ENCODE peak calls at places on chromosomes 1 and 21, in six cellular contexts. One of them, this sample, is unnamed. For H3K27me3, the result is how much of the 10 kb centered on the place peaks cover.

GRCh38 chr1:53110370-53111072 is 31.9 kb downstream of the SLC1A7 start:
- DNase-seq in K562: no peak
- DNase-seq in neural progenitor cell: no peak
- DNase-seq in colonic mucosa: no peak
- DNase-seq in astrocyte: peak
- DNase-seq in GM23248: peak
- DNase-seq in this sample: peak

GRCh38 chr21:24781146-24781545 is 826.1 kb downstream of the MRPL39 start:
- DNase-seq in neural progenitor cell: no peak
- DNase-seq in colonic mucosa: no peak
- DNase-seq in astrocyte: no peak
- DNase-seq in GM23248: no peak
- DNase-seq in K562: no peak
- DNase-seq in this sample: no peak

GRCh38 chr1:47172782-47173181 is 17.1 kb downstream of the PDZK1IP1 start:
- DNase-seq in colonic mucosa: no peak
- DNase-seq in K562: no peak
- DNase-seq in GM23248: no peak
- DNase-seq in astrocyte: no peak
- DNase-seq in neural progenitor cell: no peak
- DNase-seq in this sample: no peak

GRCh38 chr1:39852214-39852791 is 31.0 kb downstream of the TRIT1 start:
- DNase-seq in K562: no peak
- DNase-seq in GM23248: no peak
- DNase-seq in neural progenitor cell: no peak
- DNase-seq in colonic mucosa: no peak
- DNase-seq in astrocyte: no peak
- DNase-seq in this sample: peak

GRCh38 chr1:11692899-11693590 is 1.5 kb downstream of the DRAXIN start:
- DNase-seq in colonic mucosa: peak
- DNase-seq in astrocyte: peak
- DNase-seq in K562: peak
- DNase-seq in neural progenitor cell: peak
- DNase-seq in GM23248: peak
- DNase-seq in this sample: peak

GRCh38 chr1:224333939-224334701 is 4.1 kb upstream of the NVL start:
- DNase-seq in neural progenitor cell: no peak
- DNase-seq in astrocyte: peak
- DNase-seq in K562: no peak
- DNase-seq in GM23248: peak
- DNase-seq in colonic mucosa: no peak
- DNase-seq in this sample: no peak

GRCh38 chr1:230282157-230282556 is 144.0 kb downstream of the PGBD5 start:
- DNase-seq in astrocyte: no peak
- DNase-seq in colonic mucosa: peak
- DNase-seq in K562: no peak
- DNase-seq in neural progenitor cell: no peak
- DNase-seq in GM23248: no peak
- DNase-seq in this sample: no peak

GRCh38 chr1:8603220-8603616 is 214.2 kb downstream of the RERE start:
- DNase-seq in GM23248: peak
- DNase-seq in colonic mucosa: no peak
- DNase-seq in neural progenitor cell: no peak
- DNase-seq in K562: no peak
- DNase-seq in astrocyte: no peak
- DNase-seq in this sample: no peak

GRCh38 chr1:37448185-37448584 is 26.2 kb upstream of the ZC3H12A start:
- DNase-seq in neural progenitor cell: no peak
- DNase-seq in GM23248: no peak
- DNase-seq in astrocyte: no peak
- DNase-seq in colonic mucosa: no peak
- DNase-seq in K562: no peak
- DNase-seq in this sample: no peak

GRCh38 chr1:235651170-235651806 is 1.7 kb upstream of the GNG4 start:
- DNase-seq in colonic mucosa: no peak
- DNase-seq in astrocyte: no peak
- DNase-seq in GM23248: no peak
- DNase-seq in K562: no peak
- DNase-seq in neural progenitor cell: no peak
- DNase-seq in this sample: no peak

GRCh38 chr1:40508375-40509341 is at the start of gene EXO5:
- DNase-seq in GM23248: peak
- DNase-seq in K562: peak
- DNase-seq in colonic mucosa: peak
- DNase-seq in neural progenitor cell: peak
- DNase-seq in astrocyte: peak
- DNase-seq in this sample: peak

GRCh38 chr1:70890408-70890807 is 157.2 kb downstream of the PTGER3 start:
- DNase-seq in neural progenitor cell: no peak
- DNase-seq in GM23248: no peak
- DNase-seq in K562: peak
- DNase-seq in colonic mucosa: no peak
- DNase-seq in astrocyte: no peak
- DNase-seq in this sample: no peak

GRCh38 chr1:35014486-35014885 is 17.3 kb downstream of the ZMYM6 start:
- DNase-seq in GM23248: no peak
- DNase-seq in colonic mucosa: no peak
- DNase-seq in astrocyte: no peak
- DNase-seq in neural progenitor cell: no peak
- DNase-seq in K562: no peak
- DNase-seq in this sample: no peak

GRCh38 chr1:230080834-230081233 is 13.8 kb downstream of the GALNT2 start:
- DNase-seq in astrocyte: no peak
- DNase-seq in neural progenitor cell: no peak
- DNase-seq in GM23248: no peak
- DNase-seq in colonic mucosa: no peak
- DNase-seq in K562: no peak
- DNase-seq in this sample: no peak

GRCh38 chr21:46226920-46227599 is 1.5 kb downstream of the LSS start:
- DNase-seq in K562: no peak
- DNase-seq in neural progenitor cell: no peak
- DNase-seq in GM23248: peak
- DNase-seq in astrocyte: peak
- DNase-seq in colonic mucosa: no peak
- DNase-seq in this sample: peak

GRCh38 chr1:165877411-165877810 is 50.0 kb downstream of the UCK2 start:
- DNase-seq in GM23248: no peak
- DNase-seq in K562: no peak
- DNase-seq in neural progenitor cell: no peak
- DNase-seq in colonic mucosa: no peak
- DNase-seq in astrocyte: no peak
- DNase-seq in this sample: no peak

GRCh38 chr1:53465023-53465957 is 6.1 kb downstream of the DMRTB1 start:
- DNase-seq in neural progenitor cell: no peak
- DNase-seq in GM23248: no peak
- DNase-seq in astrocyte: no peak
- DNase-seq in K562: no peak
- DNase-seq in colonic mucosa: no peak
- DNase-seq in this sample: no peak

GRCh38 chr1:98677288-98677687 is 15.8 kb downstream of the SNX7 start:
- DNase-seq in colonic mucosa: no peak
- DNase-seq in neural progenitor cell: no peak
- DNase-seq in K562: no peak
- DNase-seq in astrocyte: peak
- DNase-seq in GM23248: peak
- DNase-seq in this sample: peak

GRCh38 chr21:44012474-44013379 is 618 bp downstream of the TRAPPC10 start:
- DNase-seq in K562: peak
- DNase-seq in GM23248: peak
- DNase-seq in astrocyte: no peak
- DNase-seq in colonic mucosa: peak
- DNase-seq in neural progenitor cell: peak
- DNase-seq in this sample: peak

GRCh38 chr1:1461721-1462317 is 9.7 kb upstream of the ATAD3B start:
- DNase-seq in K562: no peak
- DNase-seq in GM23248: no peak
- DNase-seq in colonic mucosa: no peak
- DNase-seq in astrocyte: no peak
- DNase-seq in neural progenitor cell: no peak
- DNase-seq in this sample: no peak

GRCh38 chr1:67832737-67833594 is at the start of gene GNG12:
- DNase-seq in astrocyte: peak
- DNase-seq in colonic mucosa: peak
- DNase-seq in K562: peak
- DNase-seq in neural progenitor cell: peak
- DNase-seq in GM23248: peak
- DNase-seq in this sample: peak

GRCh38 chr1:18899363-18900049 is 2.8 kb downstream of the ALDH4A1 start:
- DNase-seq in astrocyte: no peak
- DNase-seq in colonic mucosa: no peak
- DNase-seq in GM23248: no peak
- DNase-seq in neural progenitor cell: no peak
- DNase-seq in K562: no peak
- DNase-seq in this sample: no peak

GRCh38 chr1:202162049-202162417 is 1.6 kb upstream of the PTPN7 start:
- DNase-seq in GM23248: no peak
- DNase-seq in colonic mucosa: no peak
- DNase-seq in astrocyte: no peak
- DNase-seq in neural progenitor cell: no peak
- DNase-seq in K562: peak
- DNase-seq in this sample: no peak

GRCh38 chr1:102580806-102581205 is 527.5 kb downstream of the COL11A1 start:
- DNase-seq in K562: no peak
- DNase-seq in neural progenitor cell: no peak
- DNase-seq in astrocyte: no peak
- DNase-seq in GM23248: no peak
- DNase-seq in colonic mucosa: no peak
- DNase-seq in this sample: no peak

GRCh38 chr1:102588536-102588935 is 519.8 kb downstream of the COL11A1 start:
- DNase-seq in neural progenitor cell: no peak
- DNase-seq in colonic mucosa: no peak
- DNase-seq in GM23248: no peak
- DNase-seq in K562: no peak
- DNase-seq in astrocyte: no peak
- DNase-seq in this sample: peak

GRCh38 chr1:102586022-102586421 is 522.3 kb downstream of the COL11A1 start:
- DNase-seq in astrocyte: no peak
- DNase-seq in K562: no peak
- DNase-seq in neural progenitor cell: no peak
- DNase-seq in GM23248: no peak
- DNase-seq in colonic mucosa: no peak
- DNase-seq in this sample: peak
- H3K9ac ChIP-seq in astrocyte: no peak
- H3K9ac ChIP-seq in K562: no peak
- H3K9ac ChIP-seq in neural progenitor cell: no peak
- H3K9ac ChIP-seq in GM23248: no peak
- H3K9ac ChIP-seq in colonic mucosa: no peak
- H3K9ac ChIP-seq in this sample: no peak

DNA sequence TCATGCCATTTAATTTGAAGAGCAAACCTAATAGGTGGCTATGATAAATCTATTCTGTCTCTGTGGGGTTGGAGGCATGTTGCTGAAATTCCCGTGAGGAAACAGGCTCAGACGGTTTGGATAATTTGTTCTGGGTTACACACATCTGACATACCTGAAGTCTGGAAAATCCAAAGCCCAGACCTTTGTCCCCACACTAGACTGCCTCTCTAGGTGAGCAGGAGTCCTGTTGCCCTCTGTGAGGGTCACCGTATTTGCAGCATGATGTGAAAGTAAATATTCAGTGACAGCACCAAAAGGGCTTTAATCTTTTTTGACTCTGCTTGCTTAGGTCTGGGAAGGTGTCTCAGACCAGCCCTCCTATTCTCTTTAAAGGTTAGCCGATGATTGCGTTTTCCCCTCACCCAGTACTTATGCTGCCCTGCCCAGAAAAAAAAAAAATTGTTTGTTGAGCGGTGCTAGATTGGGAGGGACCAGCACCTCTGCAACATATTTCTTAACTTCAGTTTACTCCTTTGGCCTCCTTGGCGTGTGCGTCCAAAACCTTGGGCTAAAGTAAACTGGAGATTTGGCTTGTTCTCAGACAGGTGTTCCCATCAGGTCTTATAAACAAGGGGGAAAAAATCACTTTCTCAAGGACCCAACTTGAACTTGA is 67.0 kb downstream of the CACHD1 start:
- DNase-seq in K562: no peak
- DNase-seq in neural progenitor cell: no peak
- DNase-seq in GM23248: no peak
- DNase-seq in astrocyte: no peak
- DNase-seq in colonic mucosa: no peak
- DNase-seq in this sample: no peak
- H3K27me3 ChIP-seq in K562: under half
- H3K27me3 ChIP-seq in neural progenitor cell: under half
- H3K27me3 ChIP-seq in GM23248: under half
- H3K27me3 ChIP-seq in astrocyte: under half
- H3K27me3 ChIP-seq in colonic mucosa: under half
- H3K27me3 ChIP-seq in this sample: under half

GRCh38 chr21:33059319-33059894 is 10.5 kb upstream of the OLIG1 start:
- DNase-seq in neural progenitor cell: no peak
- DNase-seq in colonic mucosa: no peak
- DNase-seq in K562: no peak
- DNase-seq in astrocyte: no peak
- DNase-seq in GM23248: no peak
- DNase-seq in this sample: no peak
- H3K4me3 ChIP-seq in neural progenitor cell: no peak
- H3K4me3 ChIP-seq in colonic mucosa: no peak
- H3K4me3 ChIP-seq in K562: no peak
- H3K4me3 ChIP-seq in astrocyte: no peak
- H3K4me3 ChIP-seq in GM23248: no peak
- H3K4me3 ChIP-seq in this sample: no peak

DNA sequence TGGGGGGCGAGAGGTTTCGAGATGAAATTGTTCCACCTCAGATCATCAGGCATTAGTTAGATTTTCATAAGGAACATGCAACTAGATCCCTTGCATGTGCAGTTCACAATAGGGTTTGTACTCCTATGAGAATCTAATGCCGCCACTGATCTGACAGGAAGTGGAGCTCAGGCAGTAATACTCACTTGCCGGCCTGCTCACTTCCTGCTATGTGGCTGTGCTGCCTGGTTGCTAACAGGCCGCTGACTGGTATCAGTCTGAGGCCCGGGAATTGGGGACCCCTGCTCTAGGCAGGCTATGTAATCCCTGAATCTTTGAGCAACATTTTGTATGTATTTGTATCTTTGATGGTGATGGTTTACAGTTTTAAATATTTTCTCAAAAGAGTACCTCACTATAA is 32.5 kb downstream of the XKR8 start:
- DNase-seq in neural progenitor cell: no peak
- DNase-seq in K562: no peak
- DNase-seq in colonic mucosa: no peak
- DNase-seq in astrocyte: no peak
- DNase-seq in GM23248: no peak
- DNase-seq in this sample: no peak
- H3K9ac ChIP-seq in neural progenitor cell: no peak
- H3K9ac ChIP-seq in K562: no peak
- H3K9ac ChIP-seq in colonic mucosa: no peak
- H3K9ac ChIP-seq in astrocyte: no peak
- H3K9ac ChIP-seq in GM23248: no peak
- H3K9ac ChIP-seq in this sample: no peak

GRCh38 chr1:211194826-211195225 is 60.9 kb upstream of the KCNH1 start:
- DNase-seq in astrocyte: no peak
- DNase-seq in neural progenitor cell: no peak
- DNase-seq in GM23248: no peak
- DNase-seq in K562: no peak
- DNase-seq in colonic mucosa: no peak
- DNase-seq in this sample: peak

GRCh38 chr1:211198111-211198510 is 61.1 kb upstream of the RCOR3 start:
- DNase-seq in astrocyte: peak
- DNase-seq in neural progenitor cell: no peak
- DNase-seq in GM23248: peak
- DNase-seq in K562: no peak
- DNase-seq in colonic mucosa: no peak
- DNase-seq in this sample: peak

GRCh38 chr1:211196880-211197279 is 62.3 kb upstream of the RCOR3 start:
- DNase-seq in neural progenitor cell: no peak
- DNase-seq in colonic mucosa: no peak
- DNase-seq in GM23248: no peak
- DNase-seq in astrocyte: no peak
- DNase-seq in K562: no peak
- DNase-seq in this sample: no peak

GRCh38 chr1:211192227-211192626 is 58.3 kb upstream of the KCNH1 start:
- DNase-seq in astrocyte: no peak
- DNase-seq in colonic mucosa: no peak
- DNase-seq in K562: no peak
- DNase-seq in neural progenitor cell: no peak
- DNase-seq in GM23248: no peak
- DNase-seq in this sample: peak
- H3K27me3 ChIP-seq in astrocyte: under half
- H3K27me3 ChIP-seq in colonic mucosa: under half
- H3K27me3 ChIP-seq in K562: under half
- H3K27me3 ChIP-seq in neural progenitor cell: under half
- H3K27me3 ChIP-seq in GM23248: under half
- H3K27me3 ChIP-seq in this sample: under half

This sample was measured in adipocyte.